ENCODE peak calls at places on chromosomes 7 and 10, in five cellular contexts. C, A, Z, X and F are unnamed samples. For H3K4me1, the result is how much of the 10 kb centered on the place peaks cover.

GRCh38 chr10:6136215-6137201 is 47.7 kb downstream of the RBM17 start:
- DNase-seq in C (no peak), A (no peak), Z (no peak), X (no peak), F (no peak)

GRCh38 chr7:40015790-40016296 is 65.8 kb downstream of the CDK13 start:
- DNase-seq in C (no peak), A (no peak), Z (no peak), X (no peak), F (no peak)

GRCh38 chr7:102728-103127 is 89.6 kb upstream of the FAM20C start:
- DNase-seq in C (no peak), A (no peak), Z (no peak), X (peak), F (no peak)

GRCh38 chr7:2785071-2785500 is 59.0 kb downstream of the GNA12 start:
- DNase-seq in C (no peak), A (no peak), Z (no peak), X (no peak), F (no peak)

GRCh38 chr10:71319800-71320392 is 837 bp downstream of the SLC29A3 start:
- DNase-seq in C (no peak), A (no peak), Z (no peak), X (no peak), F (no peak)

GRCh38 chr10:18606051-18606730 is 45.2 kb downstream of the NSUN6 start:
- DNase-seq in C (no peak), A (no peak), Z (no peak), X (no peak), F (no peak)

GRCh38 chr7:106840342-106840741 is 24.7 kb upstream of the PIK3CG start:
- DNase-seq in C (no peak), A (peak), Z (no peak), X (no peak), F (no peak)

GRCh38 chr7:55887786-55888185 is 530 bp downstream of the ZNF713 start:
- DNase-seq in C (no peak), A (no peak), Z (no peak), X (no peak), F (no peak)

GRCh38 chr7:151361193-151361959 is 19.8 kb downstream of the NUB1 start:
- DNase-seq in C (no peak), A (no peak), Z (no peak), X (no peak), F (no peak)

GRCh38 chr7:149718730-149719049 is 54.7 kb downstream of the ZNF467 start:
- DNase-seq in C (no peak), A (no peak), Z (no peak), X (no peak), F (no peak)

GRCh38 chr10:88881335-88881734 is 1.3 kb downstream of the STAMBPL1 start:
- DNase-seq in C (no peak), A (no peak), Z (no peak), X (no peak), F (no peak)

GRCh38 chr10:96835826-96836365 is 3.8 kb downstream of the LCOR start:
- DNase-seq in C (no peak), A (no peak), Z (no peak), X (no peak), F (no peak)

GRCh38 chr10:60099998-60100747 is 193.8 kb upstream of the CCDC6 start:
- DNase-seq in C (no peak), A (peak), Z (no peak), X (no peak), F (no peak)

GRCh38 chr7:27199820-27200760 is at the start of gene HOXA13:
- DNase-seq in C (peak), A (peak), Z (no peak), X (peak), F (no peak)

GRCh38 chr10:79342811-79343541 is 4.3 kb upstream of the PPIF start:
- DNase-seq in C (no peak), A (no peak), Z (no peak), X (no peak), F (peak)

GRCh38 chr10:86179143-86179505 is 187.5 kb downstream of the GRID1 start:
- DNase-seq in C (no peak), A (no peak), Z (no peak), X (no peak), F (no peak)

GRCh38 chr10:102408728-102409603 is 9.6 kb downstream of the PSD start:
- DNase-seq in C (no peak), A (peak), Z (no peak), X (peak), F (no peak)

GRCh38 chr10:29805134-29805691 is 170.4 kb upstream of the SVIL start:
- DNase-seq in C (no peak), A (no peak), Z (no peak), X (no peak), F (no peak)

GRCh38 chr10:68625316-68625921 is 65.3 kb downstream of the TET1 start:
- DNase-seq in C (no peak), A (no peak), Z (no peak), X (no peak), F (no peak)

GRCh38 chr10:102782698-102783540 is 39.2 kb downstream of the WBP1L start:
- DNase-seq in C (peak), A (no peak), Z (peak), X (no peak), F (peak)

GRCh38 chr10:60430017-60430416 is 40.3 kb upstream of the ANK3 start:
- DNase-seq in C (no peak), A (no peak), Z (no peak), X (no peak), F (no peak)

GRCh38 chr10:73991846-73992245 is 6.1 kb upstream of the VCL start:
- DNase-seq in C (no peak), A (no peak), Z (peak), X (no peak), F (no peak)

GRCh38 chr10:50511512-50512213 is 112.1 kb downstream of the SGMS1 start:
- DNase-seq in C (no peak), A (no peak), Z (no peak), X (no peak), F (no peak)

GRCh38 chr7:39950473-39951155 is 558 bp downstream of the CDK13 start:
- DNase-seq in C (no peak), A (peak), Z (peak), X (peak), F (peak)

GRCh38 chr10:4334076-4334475 is 491.9 kb upstream of the AKR1E2 start:
- DNase-seq in C (no peak), A (no peak), Z (no peak), X (no peak), F (no peak)

GRCh38 chr10:104072786-104073185 is 12.9 kb downstream of the COL17A1 start:
- DNase-seq in C (no peak), A (no peak), Z (no peak), X (no peak), F (no peak)

GRCh38 chr10:123496336-123496735 is 169.8 kb upstream of the GPR26 start:
- DNase-seq in C (no peak), A (no peak), Z (no peak), X (no peak), F (no peak)

GRCh38 chr7:12674861-12675260 is 12.6 kb upstream of the ARL4A start:
- DNase-seq in C (no peak), A (peak), Z (no peak), X (no peak), F (no peak)

GRCh38 chr10:71597821-71598498 is 121.6 kb downstream of the C10orf105 start:
- DNase-seq in C (peak), A (no peak), Z (peak), X (peak), F (no peak)

GRCh38 chr10:94963901-94964300 is 25.4 kb downstream of the CYP2C9 start:
- DNase-seq in C (no peak), A (peak), Z (no peak), X (no peak), F (no peak)

GRCh38 chr7:28629216-28629848 is 217.0 kb downstream of the CREB5 start:
- DNase-seq in C (peak), A (no peak), Z (no peak), X (no peak), F (no peak)

GRCh38 chr7:45131891-45132290 is 20.4 kb upstream of the TBRG4 start:
- DNase-seq in C (no peak), A (no peak), Z (no peak), X (no peak), F (no peak)

GRCh38 chr7:88243345-88243909 is 23.6 kb upstream of the SRI start:
- DNase-seq in C (no peak), A (peak), Z (no peak), X (no peak), F (no peak)

GRCh38 chr10:132515811-132516726 is 21.5 kb upstream of the INPP5A start:
- DNase-seq in C (no peak), A (no peak), Z (peak), X (peak), F (no peak)

GRCh38 chr10:32980558-32981468 is 22.8 kb upstream of the ITGB1 start:
- DNase-seq in C (peak), A (peak), Z (peak), X (peak), F (peak)

GRCh38 chr10:29784175-29784773 is 149.5 kb upstream of the SVIL start:
- DNase-seq in C (peak), A (peak), Z (peak), X (no peak), F (peak)

GRCh38 chr7:151167197-151167911 is at the start of gene GBX1:
- DNase-seq in C (no peak), A (peak), Z (no peak), X (peak), F (no peak)

GRCh38 chr10:86583983-86584382 is 62.4 kb upstream of the WAPL start:
- DNase-seq in C (no peak), A (peak), Z (no peak), X (no peak), F (no peak)

GRCh38 chr7:129952164-129952652 is 552 bp downstream of the UBE2H start:
- DNase-seq in C (no peak), A (peak), Z (peak), X (no peak), F (peak)

DNA sequence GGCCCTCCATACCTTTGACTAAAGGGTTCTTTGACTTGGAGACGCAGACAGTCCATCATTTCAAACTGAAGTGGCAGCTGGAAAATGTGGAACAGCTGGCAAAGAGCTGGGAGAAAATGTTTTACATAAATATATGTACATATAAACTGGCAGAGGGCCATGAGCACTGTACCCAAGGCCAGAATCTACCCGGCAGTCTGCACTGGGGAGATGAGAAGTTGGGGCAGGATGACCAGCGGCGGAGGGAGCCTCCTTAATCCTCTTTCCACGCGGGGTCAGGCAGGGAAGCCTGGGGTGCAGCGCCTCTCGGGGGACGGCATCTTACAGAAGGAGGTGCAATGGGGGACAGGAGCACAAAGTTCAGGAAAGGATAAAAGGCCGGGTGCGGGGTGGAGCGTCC is 1.3 kb downstream of the GLI3 start:
- DNase-seq in C (no peak), A (no peak), Z (no peak), X (peak), F (no peak)
- H3K4me1 ChIP-seq in C (under half), A (half or more), Z (under half), X (under half), F (under half)

DNA sequence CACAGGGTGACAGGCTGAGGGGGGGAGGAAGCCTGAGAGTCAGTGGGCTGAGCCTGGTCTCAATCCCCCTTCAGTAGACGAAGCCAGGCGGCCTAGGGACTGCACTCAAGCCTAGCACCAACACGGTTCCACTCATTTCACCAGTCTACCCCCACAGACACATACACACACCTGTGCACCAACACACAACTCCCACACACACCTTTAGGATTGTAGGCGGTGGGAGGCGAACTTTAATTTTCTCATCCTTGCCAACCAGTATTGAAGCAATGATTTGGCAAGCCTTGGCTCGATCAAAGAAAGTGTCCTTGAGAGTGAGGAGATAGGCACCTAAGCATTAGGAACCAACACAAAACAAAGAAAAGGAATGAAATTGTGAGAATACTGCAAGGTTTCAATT is 19.7 kb downstream of the POLR3A start:
- DNase-seq in C (no peak), A (no peak), Z (no peak), X (no peak), F (no peak)
- H3K4me1 ChIP-seq in C (under half), A (under half), Z (under half), X (under half), F (under half)

DNA sequence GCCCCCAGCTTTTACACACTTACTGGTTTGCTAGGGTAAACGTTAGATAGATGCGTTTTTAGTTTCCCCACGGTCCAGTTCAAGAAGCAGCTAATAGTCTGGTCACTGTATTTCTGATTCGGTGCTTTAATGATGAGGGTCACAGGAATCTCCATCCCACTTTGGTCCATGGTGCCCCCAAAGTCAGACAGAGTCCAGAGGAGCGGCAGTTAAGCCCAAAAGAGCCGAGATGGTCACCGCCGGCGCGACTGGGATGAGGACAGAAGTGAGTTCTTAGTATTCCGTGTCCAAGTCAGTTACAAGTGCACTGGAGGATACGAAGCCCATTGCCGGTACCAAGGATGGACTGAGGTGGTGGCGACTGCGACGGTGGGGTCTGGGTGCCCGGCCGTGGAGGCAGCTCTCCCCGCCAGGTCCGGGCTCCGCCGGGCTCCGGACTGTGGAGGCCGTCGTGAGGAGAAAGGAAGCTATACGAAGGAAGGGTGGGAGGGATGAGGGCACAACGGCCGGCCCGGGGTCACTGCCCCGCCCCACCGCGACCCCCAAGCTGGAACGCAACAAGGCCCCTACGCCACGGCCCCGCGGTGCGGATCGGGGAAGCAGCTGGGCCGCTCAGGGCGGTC is 663 bp downstream of the HERPUD2 start:
- DNase-seq in C (no peak), A (no peak), Z (peak), X (no peak), F (no peak)
- H3K4me1 ChIP-seq in C (under half), A (under half), Z (half or more), X (under half), F (under half)

DNA sequence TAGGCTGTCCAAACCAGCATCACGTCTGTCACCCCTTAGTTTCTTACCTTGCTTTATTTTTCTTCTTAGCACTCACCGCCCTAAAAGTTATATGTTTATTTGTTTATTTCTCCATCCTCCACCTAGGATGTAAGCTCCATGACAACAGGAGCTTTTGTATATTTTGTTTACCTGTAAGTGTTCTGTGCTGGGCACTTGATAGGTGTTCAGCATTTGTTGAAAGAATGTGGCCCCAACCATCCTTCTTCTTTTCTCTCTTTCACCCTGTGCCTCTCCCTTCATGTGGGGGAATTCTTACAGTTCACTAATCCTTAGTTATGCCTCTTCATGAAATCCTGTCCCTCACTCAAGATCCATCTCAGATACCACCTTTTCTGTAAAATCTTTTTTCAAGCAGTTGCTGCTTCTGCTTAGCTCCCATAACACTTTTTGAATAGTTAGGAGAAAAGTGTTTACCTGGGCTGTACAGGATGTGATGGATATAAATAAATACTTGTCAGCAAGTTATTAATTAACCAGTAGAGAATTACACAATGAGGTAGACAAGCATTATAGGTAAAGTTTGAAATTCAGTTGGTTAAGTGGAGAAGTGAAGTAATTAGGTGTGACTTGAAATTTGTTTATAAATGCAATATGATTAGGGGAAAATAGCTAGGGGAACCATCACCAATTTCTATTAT is 9.7 kb downstream of the AHR start:
- DNase-seq in C (no peak), A (peak), Z (no peak), X (no peak), F (no peak)
- H3K4me1 ChIP-seq in C (under half), A (half or more), Z (half or more), X (half or more), F (under half)